ENCODE peak calls at places on chromosomes 16 and 17, in five cellular contexts. L is HEK293T, J is GM12878, G is SK-N-SH, Y is K562. B is an unnamed sample.

GRCh38 chr17:57927048-57927723 is 28.0 kb downstream of the CUEDC1 start:
- DNase-seq in Y (no peak), L (no peak), J (no peak), G (peak), B (no peak)

GRCh38 chr16:67013823-67014640 is 14.9 kb upstream of the CBFB start:
- DNase-seq in G (peak), L (peak), Y (peak), J (no peak), B (peak)

GRCh38 chr16:50081428-50082018 is 15.8 kb downstream of the HEATR3 start:
- DNase-seq in Y (no peak), J (no peak), G (no peak), L (no peak), B (no peak)

GRCh38 chr16:89050119-89050867 is 43.4 kb upstream of the ACSF3 start:
- DNase-seq in G (no peak), Y (no peak), L (no peak), J (no peak), B (no peak)

GRCh38 chr16:70753228-70753627 is 47.7 kb downstream of the VAC14 start:
- DNase-seq in L (no peak), J (no peak), G (no peak), Y (no peak), B (no peak)

GRCh38 chr17:8622191-8622590 is 8.3 kb downstream of the MYH10 start:
- DNase-seq in J (no peak), L (no peak), G (no peak), Y (no peak), B (no peak)

GRCh38 chr16:4403133-4403949 is 13.1 kb downstream of the CORO7 start:
- DNase-seq in L (no peak), G (no peak), J (no peak), Y (no peak), B (no peak)

GRCh38 chr17:14301279-14301760 is 439 bp downstream of the HS3ST3B1 start:
- DNase-seq in G (peak), L (no peak), Y (peak), J (no peak), B (no peak)

GRCh38 chr17:63454915-63455314 is 8.8 kb upstream of the CYB561 start:
- DNase-seq in L (no peak), J (no peak), G (peak), Y (peak), B (no peak)

GRCh38 chr17:77110006-77110374 is 30.8 kb upstream of the SEC14L1 start:
- DNase-seq in Y (no peak), L (no peak), J (peak), G (no peak), B (no peak)

GRCh38 chr17:49482144-49482817 is 12.8 kb upstream of the NGFR start:
- DNase-seq in Y (peak), G (no peak), L (no peak), J (no peak), B (no peak)

GRCh38 chr17:38463451-38463858 is 35.2 kb downstream of the ARHGAP23 start:
- DNase-seq in Y (peak), J (no peak), G (no peak), L (no peak), B (no peak)

GRCh38 chr17:47204722-47205418 is 4.3 kb upstream of the MYL4 start:
- DNase-seq in Y (no peak), L (no peak), G (no peak), J (peak), B (no peak)

GRCh38 chr17:77208217-77208808 is 67.5 kb downstream of the SEC14L1 start:
- DNase-seq in J (no peak), Y (no peak), L (peak), G (no peak), B (peak)

GRCh38 chr17:4593021-4593797 is 8.9 kb downstream of the SMTNL2 start:
- DNase-seq in L (no peak), J (no peak), Y (no peak), G (no peak), B (no peak)

GRCh38 chr17:77285594-77286390 is 145.0 kb downstream of the SEC14L1 start:
- DNase-seq in J (no peak), L (no peak), G (peak), Y (no peak), B (peak)

GRCh38 chr16:57754354-57755060 is 18.9 kb downstream of the KATNB1 start:
- DNase-seq in Y (no peak), J (no peak), L (no peak), G (no peak), B (no peak)

GRCh38 chr17:68296217-68297140 is 5.2 kb downstream of the ARSG start:
- DNase-seq in Y (no peak), L (no peak), J (no peak), G (no peak), B (no peak)

GRCh38 chr17:80025140-80025539 is 10.5 kb downstream of the TBC1D16 start:
- DNase-seq in G (peak), J (no peak), Y (no peak), L (no peak), B (no peak)

GRCh38 chr17:13403982-13404931 is 197.5 kb downstream of the HS3ST3A1 start:
- DNase-seq in J (no peak), Y (no peak), G (peak), L (no peak), B (peak)

GRCh38 chr16:79589495-79590134 is 10.9 kb downstream of the MAF start:
- DNase-seq in Y (no peak), J (no peak), L (no peak), G (no peak), B (no peak)

GRCh38 chr17:4331614-4332013 is 34.9 kb downstream of the UBE2G1 start:
- DNase-seq in Y (peak), J (no peak), L (no peak), G (no peak), B (no peak)

GRCh38 chr17:17044846-17045561 is 2.7 kb downstream of the MPRIP start:
- DNase-seq in Y (no peak), L (no peak), J (peak), G (peak), B (no peak)

GRCh38 chr16:28191364-28191985 is 20.3 kb downstream of the XPO6 start:
- DNase-seq in J (no peak), L (no peak), Y (no peak), G (no peak), B (no peak)

GRCh38 chr17:73639322-73639721 is 4.9 kb downstream of the SDK2 start:
- DNase-seq in L (no peak), J (no peak), G (peak), Y (no peak), B (no peak)

GRCh38 chr16:85048921-85049562 is 21.4 kb downstream of the KIAA0513 start:
- DNase-seq in G (no peak), J (no peak), Y (peak), L (no peak), B (no peak)

GRCh38 chr16:87086156-87086555 is 231.0 kb downstream of the C16orf95 start:
- DNase-seq in Y (no peak), L (no peak), G (no peak), J (no peak), B (no peak)

GRCh38 chr17:77281024-77281903 is 140.5 kb downstream of the SEC14L1 start:
- DNase-seq in J (no peak), Y (peak), G (peak), L (peak), B (peak)

GRCh38 chr16:15996432-15997109 is 47.2 kb downstream of the ABCC1 start:
- DNase-seq in Y (peak), J (no peak), G (peak), L (no peak), B (peak)
- TF ChIP-seq FOXM1 in Y (no peak), J (no peak), G (no peak), L (no peak), B (no peak)

DNA sequence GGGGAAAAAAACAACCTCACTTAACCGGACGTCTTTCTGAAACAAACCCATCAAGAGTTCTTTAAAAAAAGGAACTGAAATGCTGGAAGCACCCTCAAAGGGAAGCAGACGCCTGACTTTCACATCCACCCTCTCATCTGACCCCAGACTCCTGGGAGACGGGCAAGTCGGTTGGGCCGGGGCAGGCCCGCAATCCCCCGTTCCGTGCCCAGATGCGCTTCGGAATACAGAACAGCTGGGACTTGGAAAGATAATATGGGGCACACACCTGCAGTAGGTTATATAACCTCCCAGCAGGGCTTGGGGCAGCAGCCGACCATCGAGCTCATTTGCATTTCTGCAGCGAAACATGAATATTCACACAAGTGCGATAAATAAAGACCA is 3.7 kb downstream of the ARHGAP27 start:
- DNase-seq in G (no peak), L (no peak), Y (no peak), J (no peak), B (no peak)
- TF ChIP-seq FOXM1 in G (no peak), L (no peak), Y (no peak), J (no peak), B (no peak)

GRCh38 chr16:51507286-51507685 is 356.2 kb upstream of the SALL1 start:
- DNase-seq in L (no peak), Y (no peak), G (no peak), J (no peak), B (no peak)

GRCh38 chr16:51510416-51510815 is 359.3 kb upstream of the SALL1 start:
- DNase-seq in J (no peak), Y (no peak), G (no peak), L (no peak), B (no peak)

GRCh38 chr16:51508813-51509212 is 357.7 kb upstream of the SALL1 start:
- DNase-seq in Y (no peak), J (no peak), L (no peak), G (no peak), B (no peak)

DNA sequence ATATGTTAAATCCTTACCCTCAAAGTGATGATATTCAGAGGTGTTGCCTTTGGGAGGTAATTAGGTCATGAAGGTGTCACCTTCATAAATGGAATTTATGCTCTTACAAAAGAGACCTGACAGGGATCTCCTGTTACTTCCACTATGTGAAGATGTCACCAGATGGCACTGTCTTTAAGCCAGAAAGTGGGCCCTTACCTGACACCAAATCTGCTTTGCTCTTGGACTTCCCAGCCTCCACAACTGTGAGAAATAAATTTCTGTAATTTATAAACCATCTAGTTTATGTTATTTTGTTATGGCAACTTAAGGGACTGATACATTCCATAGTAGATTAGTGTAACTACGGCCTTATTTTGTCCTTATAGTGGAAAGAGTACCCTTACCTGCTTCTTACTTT is 358.3 kb upstream of the SALL1 start:
- DNase-seq in J (no peak), Y (no peak), L (no peak), G (no peak), B (no peak)
- TF ChIP-seq FOXM1 in J (no peak), Y (no peak), L (no peak), G (no peak), B (no peak)

GRCh38 chr17:28738680-28739384 is 5.0 kb upstream of the TRAF4 start:
- DNase-seq in J (peak), G (no peak), L (no peak), Y (no peak), B (no peak)
- TF ChIP-seq FOXM1 in J (no peak), G (no peak), L (no peak), Y (no peak), B (no peak)

GRCh38 chr16:25730396-25730795 is 38.6 kb downstream of the HS3ST4 start:
- DNase-seq in G (no peak), J (no peak), L (no peak), Y (no peak), B (no peak)

GRCh38 chr16:25735645-25736044 is 43.9 kb downstream of the HS3ST4 start:
- DNase-seq in G (no peak), J (no peak), L (no peak), Y (no peak), B (no peak)

GRCh38 chr16:25729188-25729587 is 37.4 kb downstream of the HS3ST4 start:
- DNase-seq in Y (no peak), J (no peak), G (no peak), L (no peak), B (no peak)

DNA sequence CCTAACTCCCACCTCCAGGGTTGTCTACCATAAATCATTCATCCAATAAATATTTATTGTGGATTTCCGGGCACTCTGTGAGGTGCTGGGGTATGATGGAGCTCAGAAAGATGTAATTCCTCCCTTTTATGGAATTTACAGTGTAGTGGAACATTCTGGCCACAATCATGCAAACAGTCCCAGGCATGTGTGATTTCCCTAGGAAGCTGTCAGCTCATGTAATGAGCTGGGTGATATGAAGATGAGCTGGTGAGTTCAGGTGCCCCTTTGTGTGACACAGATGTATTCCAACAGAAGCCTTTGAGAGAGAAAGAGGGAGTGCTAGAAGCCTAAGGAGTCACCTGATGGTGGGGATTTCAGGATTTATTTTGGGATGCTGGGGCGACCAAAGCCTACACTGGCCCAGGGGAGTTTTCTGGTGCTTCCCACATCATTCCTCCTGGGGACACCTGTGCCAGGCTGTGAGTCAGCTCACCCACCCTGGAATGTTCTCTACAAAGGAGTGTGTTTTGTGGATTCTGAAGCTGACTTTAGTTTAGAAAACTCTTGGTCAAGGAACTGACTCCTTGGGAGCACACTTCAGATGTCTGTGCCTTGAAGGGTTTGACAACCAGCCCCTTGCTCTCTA is 42.8 kb downstream of the HS3ST4 start:
- DNase-seq in L (no peak), Y (no peak), J (no peak), G (no peak), B (no peak)
- TF ChIP-seq FOXM1 in L (no peak), Y (no peak), J (no peak), G (no peak), B (no peak)